ENCODE peak calls at places on chromosomes 12 and 14, in eight cellular contexts. One of them, this sample, is unnamed.

GRCh38 chr14:105294142-105294597 is 6.6 kb downstream of the BRF1 start:
- DNase-seq in amniotic stem cell: no peak
- DNase-seq in NCI-H1436 treated with DMSO at 0.1 percent for 48 hours: peak; percentile 30
- DNase-seq in activated gamma-delta T cell: peak; percentile 43
- DNase-seq in SHP77: peak; percentile 47
- DNase-seq in AG09309: no peak
- DNase-seq in SJSA1: no peak
- DNase-seq in lower leg skin: no peak
- DNase-seq in this sample: peak; percentile 26

GRCh38 chr12:41962171-41962572 is 182.5 kb downstream of the GXYLT1 start:
- DNase-seq in amniotic stem cell: no peak
- DNase-seq in SJSA1: no peak
- DNase-seq in NCI-H1436 treated with DMSO at 0.1 percent for 48 hours: no peak
- DNase-seq in SHP77: peak; percentile 21
- DNase-seq in activated gamma-delta T cell: no peak
- DNase-seq in lower leg skin: no peak
- DNase-seq in AG09309: no peak
- DNase-seq in this sample: no peak

GRCh38 chr14:106842687-106843086 is 1316.3 kb downstream of the TMEM121 start:
- DNase-seq in SHP77: peak; percentile 46
- DNase-seq in lower leg skin: no peak
- DNase-seq in NCI-H1436 treated with DMSO at 0.1 percent for 48 hours: no peak
- DNase-seq in activated gamma-delta T cell: no peak
- DNase-seq in AG09309: no peak
- DNase-seq in SJSA1: no peak
- DNase-seq in amniotic stem cell: no peak
- DNase-seq in this sample: no peak

GRCh38 chr14:98704441-98704840 is 567.6 kb downstream of the BCL11B start:
- DNase-seq in SHP77: no peak
- DNase-seq in lower leg skin: no peak
- DNase-seq in AG09309: no peak
- DNase-seq in NCI-H1436 treated with DMSO at 0.1 percent for 48 hours: no peak
- DNase-seq in amniotic stem cell: no peak
- DNase-seq in activated gamma-delta T cell: no peak
- DNase-seq in SJSA1: no peak
- DNase-seq in this sample: no peak

GRCh38 chr14:21054123-21054767 is 3.4 kb upstream of the RNASE8 start:
- DNase-seq in lower leg skin: peak; percentile 12
- DNase-seq in SJSA1: no peak
- DNase-seq in activated gamma-delta T cell: no peak
- DNase-seq in amniotic stem cell: no peak
- DNase-seq in SHP77: no peak
- DNase-seq in AG09309: no peak
- DNase-seq in NCI-H1436 treated with DMSO at 0.1 percent for 48 hours: no peak
- DNase-seq in this sample: no peak

GRCh38 chr12:114166360-114166759 is 200.2 kb upstream of the RBM19 start:
- DNase-seq in AG09309: peak; percentile 28
- DNase-seq in amniotic stem cell: peak; percentile 1
- DNase-seq in SJSA1: peak; percentile 3
- DNase-seq in SHP77: peak; percentile 7
- DNase-seq in NCI-H1436 treated with DMSO at 0.1 percent for 48 hours: no peak
- DNase-seq in lower leg skin: no peak
- DNase-seq in activated gamma-delta T cell: no peak
- DNase-seq in this sample: no peak

GRCh38 chr12:30622509-30622908 is 73.2 kb downstream of the IPO8 start:
- DNase-seq in SJSA1: no peak
- DNase-seq in activated gamma-delta T cell: no peak
- DNase-seq in amniotic stem cell: no peak
- DNase-seq in SHP77: no peak
- DNase-seq in lower leg skin: no peak
- DNase-seq in NCI-H1436 treated with DMSO at 0.1 percent for 48 hours: no peak
- DNase-seq in AG09309: peak; percentile 49
- DNase-seq in this sample: no peak

GRCh38 chr12:55670213-55670730 is 33.6 kb downstream of the OR10P1 start:
- DNase-seq in SJSA1: no peak
- DNase-seq in AG09309: no peak
- DNase-seq in NCI-H1436 treated with DMSO at 0.1 percent for 48 hours: no peak
- DNase-seq in SHP77: no peak
- DNase-seq in activated gamma-delta T cell: no peak
- DNase-seq in amniotic stem cell: no peak
- DNase-seq in lower leg skin: peak; percentile 73
- DNase-seq in this sample: no peak

GRCh38 chr12:2826721-2827515 is 7.9 kb downstream of the NRIP2 start:
- DNase-seq in amniotic stem cell: no peak
- DNase-seq in NCI-H1436 treated with DMSO at 0.1 percent for 48 hours: no peak
- DNase-seq in SHP77: no peak
- DNase-seq in AG09309: no peak
- DNase-seq in lower leg skin: no peak
- DNase-seq in activated gamma-delta T cell: no peak
- DNase-seq in SJSA1: no peak
- DNase-seq in this sample: no peak

GRCh38 chr12:62862259-62862881 is 72.6 kb downstream of the PPM1H start:
- DNase-seq in amniotic stem cell: peak; percentile 21
- DNase-seq in SJSA1: peak; percentile 31
- DNase-seq in NCI-H1436 treated with DMSO at 0.1 percent for 48 hours: no peak
- DNase-seq in AG09309: no peak
- DNase-seq in SHP77: no peak
- DNase-seq in activated gamma-delta T cell: no peak
- DNase-seq in lower leg skin: no peak
- DNase-seq in this sample: no peak

GRCh38 chr12:33111850-33112249 is 215.3 kb upstream of the PKP2 start:
- DNase-seq in activated gamma-delta T cell: no peak
- DNase-seq in SJSA1: no peak
- DNase-seq in amniotic stem cell: no peak
- DNase-seq in AG09309: no peak
- DNase-seq in SHP77: no peak
- DNase-seq in lower leg skin: no peak
- DNase-seq in NCI-H1436 treated with DMSO at 0.1 percent for 48 hours: no peak
- DNase-seq in this sample: no peak

GRCh38 chr12:49338830-49339463 is 2.0 kb upstream of the C1QL4 start:
- DNase-seq in activated gamma-delta T cell: no peak
- DNase-seq in NCI-H1436 treated with DMSO at 0.1 percent for 48 hours: no peak
- DNase-seq in SHP77: no peak
- DNase-seq in lower leg skin: peak; percentile 79
- DNase-seq in AG09309: no peak
- DNase-seq in SJSA1: no peak
- DNase-seq in amniotic stem cell: no peak
- DNase-seq in this sample: no peak

GRCh38 chr12:65742481-65742971 is 81.8 kb upstream of the HMGA2 start:
- DNase-seq in NCI-H1436 treated with DMSO at 0.1 percent for 48 hours: no peak
- DNase-seq in SJSA1: peak; percentile 100
- DNase-seq in lower leg skin: no peak
- DNase-seq in AG09309: no peak
- DNase-seq in amniotic stem cell: peak; percentile 56
- DNase-seq in activated gamma-delta T cell: no peak
- DNase-seq in SHP77: no peak
- DNase-seq in this sample: no peak

GRCh38 chr14:104937694-104938365 is 13.2 kb downstream of the PLD4 start:
- DNase-seq in SJSA1: no peak
- DNase-seq in lower leg skin: peak; percentile 57
- DNase-seq in NCI-H1436 treated with DMSO at 0.1 percent for 48 hours: no peak
- DNase-seq in SHP77: no peak
- DNase-seq in activated gamma-delta T cell: no peak
- DNase-seq in AG09309: no peak
- DNase-seq in amniotic stem cell: no peak
- DNase-seq in this sample: no peak

GRCh38 chr12:29425722-29426121 is 44.8 kb upstream of the ERGIC2 start:
- DNase-seq in SHP77: no peak
- DNase-seq in AG09309: no peak
- DNase-seq in lower leg skin: no peak
- DNase-seq in amniotic stem cell: no peak
- DNase-seq in SJSA1: no peak
- DNase-seq in NCI-H1436 treated with DMSO at 0.1 percent for 48 hours: no peak
- DNase-seq in activated gamma-delta T cell: no peak
- DNase-seq in this sample: no peak

GRCh38 chr12:90842477-90842876 is 112.5 kb downstream of the CCER1 start:
- DNase-seq in AG09309: no peak
- DNase-seq in lower leg skin: no peak
- DNase-seq in SHP77: no peak
- DNase-seq in NCI-H1436 treated with DMSO at 0.1 percent for 48 hours: no peak
- DNase-seq in activated gamma-delta T cell: no peak
- DNase-seq in amniotic stem cell: no peak
- DNase-seq in SJSA1: no peak
- DNase-seq in this sample: no peak

GRCh38 chr12:47184813-47185212 is 105.1 kb upstream of the AMIGO2 start:
- DNase-seq in lower leg skin: no peak
- DNase-seq in SHP77: no peak
- DNase-seq in activated gamma-delta T cell: no peak
- DNase-seq in SJSA1: no peak
- DNase-seq in NCI-H1436 treated with DMSO at 0.1 percent for 48 hours: no peak
- DNase-seq in AG09309: no peak
- DNase-seq in amniotic stem cell: no peak
- DNase-seq in this sample: no peak

GRCh38 chr12:88625316-88625715 is 45.0 kb upstream of the KITLG start:
- DNase-seq in SHP77: no peak
- DNase-seq in amniotic stem cell: no peak
- DNase-seq in activated gamma-delta T cell: no peak
- DNase-seq in AG09309: no peak
- DNase-seq in lower leg skin: no peak
- DNase-seq in SJSA1: no peak
- DNase-seq in NCI-H1436 treated with DMSO at 0.1 percent for 48 hours: no peak
- DNase-seq in this sample: no peak

GRCh38 chr12:68792952-68793351 is 15.0 kb upstream of the MDM2 start:
- DNase-seq in AG09309: no peak
- DNase-seq in SHP77: no peak
- DNase-seq in SJSA1: no peak
- DNase-seq in NCI-H1436 treated with DMSO at 0.1 percent for 48 hours: no peak
- DNase-seq in amniotic stem cell: no peak
- DNase-seq in lower leg skin: peak; percentile 21
- DNase-seq in activated gamma-delta T cell: no peak
- DNase-seq in this sample: no peak

GRCh38 chr14:23302290-23303225 is at the start of gene PPP1R3E:
- DNase-seq in SJSA1: no peak
- DNase-seq in activated gamma-delta T cell: peak; percentile 62
- DNase-seq in NCI-H1436 treated with DMSO at 0.1 percent for 48 hours: peak; percentile 40
- DNase-seq in amniotic stem cell: no peak
- DNase-seq in SHP77: peak; percentile 82
- DNase-seq in lower leg skin: peak; percentile 95
- DNase-seq in AG09309: no peak
- DNase-seq in this sample: peak; percentile 78

GRCh38 chr14:100341301-100342031 is 18.3 kb downstream of the SLC25A47 start:
- DNase-seq in AG09309: peak; percentile 14
- DNase-seq in SJSA1: peak; percentile 78
- DNase-seq in amniotic stem cell: peak; percentile 68
- DNase-seq in lower leg skin: peak; percentile 83
- DNase-seq in activated gamma-delta T cell: no peak
- DNase-seq in SHP77: no peak
- DNase-seq in NCI-H1436 treated with DMSO at 0.1 percent for 48 hours: no peak
- DNase-seq in this sample: no peak

GRCh38 chr12:34595749-34596733 is 573.7 kb downstream of the ALG10 start:
- DNase-seq in lower leg skin: no peak
- DNase-seq in AG09309: no peak
- DNase-seq in activated gamma-delta T cell: no peak
- DNase-seq in amniotic stem cell: no peak
- DNase-seq in SJSA1: no peak
- DNase-seq in SHP77: no peak
- DNase-seq in NCI-H1436 treated with DMSO at 0.1 percent for 48 hours: no peak
- DNase-seq in this sample: no peak

GRCh38 chr12:122427403-122427802 is 4.9 kb upstream of the CLIP1 start:
- DNase-seq in AG09309: no peak
- DNase-seq in amniotic stem cell: no peak
- DNase-seq in SJSA1: no peak
- DNase-seq in SHP77: no peak
- DNase-seq in lower leg skin: no peak
- DNase-seq in activated gamma-delta T cell: no peak
- DNase-seq in NCI-H1436 treated with DMSO at 0.1 percent for 48 hours: no peak
- DNase-seq in this sample: no peak

GRCh38 chr14:22982013-22982476 is 306 bp downstream of the AJUBA start:
- DNase-seq in AG09309: no peak
- DNase-seq in amniotic stem cell: no peak
- DNase-seq in NCI-H1436 treated with DMSO at 0.1 percent for 48 hours: no peak
- DNase-seq in activated gamma-delta T cell: no peak
- DNase-seq in lower leg skin: peak; percentile 88
- DNase-seq in SHP77: no peak
- DNase-seq in SJSA1: no peak
- DNase-seq in this sample: no peak

GRCh38 chr14:91866061-91866460 is 1.3 kb downstream of the TC2N start:
- DNase-seq in SHP77: no peak
- DNase-seq in AG09309: peak; percentile 23
- DNase-seq in SJSA1: no peak
- DNase-seq in NCI-H1436 treated with DMSO at 0.1 percent for 48 hours: no peak
- DNase-seq in activated gamma-delta T cell: no peak
- DNase-seq in lower leg skin: no peak
- DNase-seq in amniotic stem cell: no peak
- DNase-seq in this sample: no peak

GRCh38 chr12:68565391-68565903 is 45.3 kb upstream of the RAP1B start:
- DNase-seq in NCI-H1436 treated with DMSO at 0.1 percent for 48 hours: no peak
- DNase-seq in lower leg skin: no peak
- DNase-seq in amniotic stem cell: peak; percentile 80
- DNase-seq in SJSA1: peak; percentile 58
- DNase-seq in SHP77: no peak
- DNase-seq in AG09309: peak; percentile 98
- DNase-seq in activated gamma-delta T cell: no peak
- DNase-seq in this sample: no peak

GRCh38 chr14:101313268-101313667 is 248.0 kb upstream of the DIO3 start:
- DNase-seq in activated gamma-delta T cell: no peak
- DNase-seq in amniotic stem cell: no peak
- DNase-seq in SJSA1: no peak
- DNase-seq in AG09309: no peak
- DNase-seq in NCI-H1436 treated with DMSO at 0.1 percent for 48 hours: no peak
- DNase-seq in lower leg skin: no peak
- DNase-seq in SHP77: no peak
- DNase-seq in this sample: no peak